ENCODE peak calls at places on chromosomes 13 and 19, in six cellular contexts. One of them, this sample, is unnamed.

GRCh38 chr13:67493835-67494234 is 263.7 kb upstream of the PCDH9 start:
- DNase-seq in posterior vena cava: no peak
- DNase-seq in brain microvascular endothelial cell: peak; percentile 3
- DNase-seq in Calu3: no peak
- DNase-seq in stimulated activated CD8-positive, alpha-beta memory T cell treated with anti-CD3 and anti-CD28 coated beads, Interleukin-4, amount 100 ng/mL, for 48 hours: no peak
- DNase-seq in mucosa of gallbladder: no peak
- DNase-seq in this sample: no peak

GRCh38 chr19:1942934-1943555 is 2.1 kb downstream of the CSNK1G2 start:
- DNase-seq in posterior vena cava: peak; percentile 80
- DNase-seq in brain microvascular endothelial cell: no peak
- DNase-seq in Calu3: no peak
- DNase-seq in stimulated activated CD8-positive, alpha-beta memory T cell treated with anti-CD3 and anti-CD28 coated beads, Interleukin-4, amount 100 ng/mL, for 48 hours: no peak
- DNase-seq in mucosa of gallbladder: no peak
- DNase-seq in this sample: no peak

GRCh38 chr13:32354040-32354439 is 38.7 kb downstream of the BRCA2 start:
- DNase-seq in posterior vena cava: no peak
- DNase-seq in brain microvascular endothelial cell: no peak
- DNase-seq in Calu3: no peak
- DNase-seq in stimulated activated CD8-positive, alpha-beta memory T cell treated with anti-CD3 and anti-CD28 coated beads, Interleukin-4, amount 100 ng/mL, for 48 hours: no peak
- DNase-seq in mucosa of gallbladder: no peak
- DNase-seq in this sample: no peak

GRCh38 chr19:52527954-52528326 is 472 bp downstream of the ZNF808 start:
- DNase-seq in posterior vena cava: peak; percentile 77
- DNase-seq in brain microvascular endothelial cell: no peak
- DNase-seq in Calu3: no peak
- DNase-seq in stimulated activated CD8-positive, alpha-beta memory T cell treated with anti-CD3 and anti-CD28 coated beads, Interleukin-4, amount 100 ng/mL, for 48 hours: no peak
- DNase-seq in mucosa of gallbladder: no peak
- DNase-seq in this sample: peak; percentile 0

GRCh38 chr13:113448885-113449692 is 4.2 kb downstream of the ADPRHL1 start:
- DNase-seq in posterior vena cava: peak; percentile 73
- DNase-seq in brain microvascular endothelial cell: no peak
- DNase-seq in Calu3: peak; percentile 69
- DNase-seq in stimulated activated CD8-positive, alpha-beta memory T cell treated with anti-CD3 and anti-CD28 coated beads, Interleukin-4, amount 100 ng/mL, for 48 hours: peak; percentile 30
- DNase-seq in mucosa of gallbladder: peak; percentile 52
- DNase-seq in this sample: no peak

GRCh38 chr19:11693505-11694499 is 44.9 kb downstream of the ZNF823 start:
- DNase-seq in posterior vena cava: no peak
- DNase-seq in brain microvascular endothelial cell: peak; percentile 73
- DNase-seq in Calu3: peak; percentile 11
- DNase-seq in stimulated activated CD8-positive, alpha-beta memory T cell treated with anti-CD3 and anti-CD28 coated beads, Interleukin-4, amount 100 ng/mL, for 48 hours: no peak
- DNase-seq in mucosa of gallbladder: no peak
- DNase-seq in this sample: peak; percentile 23

GRCh38 chr13:27016871-27017270 is 154.7 kb downstream of the USP12 start:
- DNase-seq in posterior vena cava: no peak
- DNase-seq in brain microvascular endothelial cell: no peak
- DNase-seq in Calu3: no peak
- DNase-seq in stimulated activated CD8-positive, alpha-beta memory T cell treated with anti-CD3 and anti-CD28 coated beads, Interleukin-4, amount 100 ng/mL, for 48 hours: no peak
- DNase-seq in mucosa of gallbladder: no peak
- DNase-seq in this sample: no peak

GRCh38 chr19:14061751-14062557 is at the start of gene PALM3:
- DNase-seq in posterior vena cava: no peak
- DNase-seq in brain microvascular endothelial cell: no peak
- DNase-seq in Calu3: peak; percentile 80
- DNase-seq in stimulated activated CD8-positive, alpha-beta memory T cell treated with anti-CD3 and anti-CD28 coated beads, Interleukin-4, amount 100 ng/mL, for 48 hours: no peak
- DNase-seq in mucosa of gallbladder: peak; percentile 85
- DNase-seq in this sample: no peak

GRCh38 chr19:15340086-15340485 is 7.7 kb upstream of the BRD4 start:
- DNase-seq in posterior vena cava: no peak
- DNase-seq in brain microvascular endothelial cell: no peak
- DNase-seq in Calu3: no peak
- DNase-seq in stimulated activated CD8-positive, alpha-beta memory T cell treated with anti-CD3 and anti-CD28 coated beads, Interleukin-4, amount 100 ng/mL, for 48 hours: no peak
- DNase-seq in mucosa of gallbladder: no peak
- DNase-seq in this sample: no peak

GRCh38 chr13:51243832-51244231 is 21.6 kb downstream of the FAM124A start:
- DNase-seq in posterior vena cava: no peak
- DNase-seq in brain microvascular endothelial cell: no peak
- DNase-seq in Calu3: no peak
- DNase-seq in stimulated activated CD8-positive, alpha-beta memory T cell treated with anti-CD3 and anti-CD28 coated beads, Interleukin-4, amount 100 ng/mL, for 48 hours: no peak
- DNase-seq in mucosa of gallbladder: no peak
- DNase-seq in this sample: no peak

GRCh38 chr13:110616103-110617101 is 1.1 kb downstream of the NAXD start:
- DNase-seq in posterior vena cava: no peak
- DNase-seq in brain microvascular endothelial cell: peak; percentile 45
- DNase-seq in Calu3: peak; percentile 17
- DNase-seq in stimulated activated CD8-positive, alpha-beta memory T cell treated with anti-CD3 and anti-CD28 coated beads, Interleukin-4, amount 100 ng/mL, for 48 hours: peak; percentile 62
- DNase-seq in mucosa of gallbladder: no peak
- DNase-seq in this sample: no peak

GRCh38 chr13:96273196-96273595 is 183.3 kb downstream of the HS6ST3 start:
- DNase-seq in posterior vena cava: no peak
- DNase-seq in brain microvascular endothelial cell: no peak
- DNase-seq in Calu3: no peak
- DNase-seq in stimulated activated CD8-positive, alpha-beta memory T cell treated with anti-CD3 and anti-CD28 coated beads, Interleukin-4, amount 100 ng/mL, for 48 hours: no peak
- DNase-seq in mucosa of gallbladder: no peak
- DNase-seq in this sample: no peak

GRCh38 chr13:66624302-66624701 is 605.8 kb downstream of the PCDH9 start:
- DNase-seq in posterior vena cava: no peak
- DNase-seq in brain microvascular endothelial cell: no peak
- DNase-seq in Calu3: no peak
- DNase-seq in stimulated activated CD8-positive, alpha-beta memory T cell treated with anti-CD3 and anti-CD28 coated beads, Interleukin-4, amount 100 ng/mL, for 48 hours: no peak
- DNase-seq in mucosa of gallbladder: no peak
- DNase-seq in this sample: peak; percentile 60

GRCh38 chr13:95902736-95903135 is 150.5 kb downstream of the UGGT2 start:
- DNase-seq in posterior vena cava: no peak
- DNase-seq in brain microvascular endothelial cell: no peak
- DNase-seq in Calu3: no peak
- DNase-seq in stimulated activated CD8-positive, alpha-beta memory T cell treated with anti-CD3 and anti-CD28 coated beads, Interleukin-4, amount 100 ng/mL, for 48 hours: no peak
- DNase-seq in mucosa of gallbladder: no peak
- DNase-seq in this sample: no peak

GRCh38 chr19:342801-343421 is 1.7 kb downstream of the MIER2 start:
- DNase-seq in posterior vena cava: peak; percentile 86
- DNase-seq in brain microvascular endothelial cell: peak; percentile 94
- DNase-seq in Calu3: peak; percentile 41
- DNase-seq in stimulated activated CD8-positive, alpha-beta memory T cell treated with anti-CD3 and anti-CD28 coated beads, Interleukin-4, amount 100 ng/mL, for 48 hours: peak; percentile 30
- DNase-seq in mucosa of gallbladder: peak; percentile 76
- DNase-seq in this sample: peak; percentile 56

GRCh38 chr13:106595623-106596022 is 27.7 kb upstream of the ARGLU1 start:
- DNase-seq in posterior vena cava: no peak
- DNase-seq in brain microvascular endothelial cell: no peak
- DNase-seq in Calu3: no peak
- DNase-seq in stimulated activated CD8-positive, alpha-beta memory T cell treated with anti-CD3 and anti-CD28 coated beads, Interleukin-4, amount 100 ng/mL, for 48 hours: no peak
- DNase-seq in mucosa of gallbladder: no peak
- DNase-seq in this sample: no peak

GRCh38 chr13:76000131-76000530 is 364.0 kb downstream of the LMO7 start:
- DNase-seq in posterior vena cava: no peak
- DNase-seq in brain microvascular endothelial cell: no peak
- DNase-seq in Calu3: no peak
- DNase-seq in stimulated activated CD8-positive, alpha-beta memory T cell treated with anti-CD3 and anti-CD28 coated beads, Interleukin-4, amount 100 ng/mL, for 48 hours: no peak
- DNase-seq in mucosa of gallbladder: no peak
- DNase-seq in this sample: no peak

GRCh38 chr13:109941221-109941620 is 154.8 kb upstream of the IRS2 start:
- DNase-seq in posterior vena cava: no peak
- DNase-seq in brain microvascular endothelial cell: no peak
- DNase-seq in Calu3: no peak
- DNase-seq in stimulated activated CD8-positive, alpha-beta memory T cell treated with anti-CD3 and anti-CD28 coated beads, Interleukin-4, amount 100 ng/mL, for 48 hours: no peak
- DNase-seq in mucosa of gallbladder: no peak
- DNase-seq in this sample: no peak

GRCh38 chr13:20197361-20197834 is 4.7 kb upstream of the GJB2 start:
- DNase-seq in posterior vena cava: no peak
- DNase-seq in brain microvascular endothelial cell: no peak
- DNase-seq in Calu3: no peak
- DNase-seq in stimulated activated CD8-positive, alpha-beta memory T cell treated with anti-CD3 and anti-CD28 coated beads, Interleukin-4, amount 100 ng/mL, for 48 hours: no peak
- DNase-seq in mucosa of gallbladder: no peak
- DNase-seq in this sample: peak; percentile 65

GRCh38 chr13:100069278-100069677 is 19.6 kb upstream of the PCCA start:
- DNase-seq in posterior vena cava: no peak
- DNase-seq in brain microvascular endothelial cell: no peak
- DNase-seq in Calu3: no peak
- DNase-seq in stimulated activated CD8-positive, alpha-beta memory T cell treated with anti-CD3 and anti-CD28 coated beads, Interleukin-4, amount 100 ng/mL, for 48 hours: no peak
- DNase-seq in mucosa of gallbladder: peak; percentile 27
- DNase-seq in this sample: no peak

GRCh38 chr13:39963612-39964011 is 308.1 kb downstream of the COG6 start:
- DNase-seq in posterior vena cava: no peak
- DNase-seq in brain microvascular endothelial cell: no peak
- DNase-seq in Calu3: no peak
- DNase-seq in stimulated activated CD8-positive, alpha-beta memory T cell treated with anti-CD3 and anti-CD28 coated beads, Interleukin-4, amount 100 ng/mL, for 48 hours: no peak
- DNase-seq in mucosa of gallbladder: no peak
- DNase-seq in this sample: no peak